ENCODE peak calls at places on chromosome 2, in seven cellular contexts. F is GM13977, J is AG04450, O is renal cortical epithelial cell, A is endothelial cell, G is NCI-H748 treated with DMSO at 0.1 percent for 48 hours, V is NCI-H1092 treated with DMSO at 0.1 percent for 48 hours. K is an unnamed sample.

GRCh38 chr2:220533485-220533884 is 906.1 kb downstream of the SLC4A3 start:
- DNase-seq in F (peak), J (no peak), O (peak), A (peak), G (no peak), V (no peak), K (peak)

GRCh38 chr2:99336780-99337163 is 417 bp upstream of the EIF5B start:
- DNase-seq in F (no peak), J (no peak), O (no peak), A (no peak), G (peak), V (no peak), K (no peak)

GRCh38 chr2:149399934-149400615 is 69.7 kb downstream of the LYPD6 start:
- DNase-seq in F (no peak), J (no peak), O (no peak), A (no peak), G (peak), V (peak), K (no peak)

GRCh38 chr2:10120938-10121574 is 1.5 kb upstream of the RRM2 start:
- DNase-seq in F (peak), J (no peak), O (peak), A (no peak), G (no peak), V (peak), K (peak)

GRCh38 chr2:230738391-230738811 is 25.8 kb downstream of the CAB39 start:
- DNase-seq in F (no peak), J (no peak), O (peak), A (no peak), G (no peak), V (no peak), K (peak)

GRCh38 chr2:132374551-132374950 is 42.1 kb upstream of the GPR39 start:
- DNase-seq in F (no peak), J (no peak), O (peak), A (no peak), G (no peak), V (no peak), K (peak)

GRCh38 chr2:7517122-7517487 is 599.9 kb downstream of the RNF144A start:
- DNase-seq in F (no peak), J (no peak), O (no peak), A (no peak), G (no peak), V (no peak), K (no peak)

GRCh38 chr2:42743667-42744005 is 20.3 kb downstream of the OXER1 start:
- DNase-seq in F (no peak), J (no peak), O (no peak), A (no peak), G (no peak), V (no peak), K (no peak)